ENCODE peak calls at places on chromosomes 6 and 20, in four cellular contexts. Q, I, M and H are unnamed samples. For H3K36me3, the result is how much of the 10 kb centered on the place peaks cover.

GRCh38 chr20:44618318-44618731 is 33.2 kb downstream of the ADA start:
- DNase-seq in Q (no peak), I (peak), M (no peak), H (no peak)

GRCh38 chr6:157317129-157317814 is 6.0 kb downstream of the TMEM242 start:
- DNase-seq in Q (peak), I (peak), M (no peak), H (no peak)

GRCh38 chr6:128158496-128158895 is 257.6 kb upstream of the THEMIS start:
- DNase-seq in Q (no peak), I (no peak), M (no peak), H (no peak)

GRCh38 chr20:50958733-50959542 is at the start of gene MOCS3:
- DNase-seq in Q (peak), I (peak), M (peak), H (peak)

GRCh38 chr6:142551145-142551811 is 249.5 kb downstream of the ADGRG6 start:
- DNase-seq in Q (no peak), I (no peak), M (no peak), H (no peak)

GRCh38 chr6:130008236-130008873 is 10.0 kb upstream of the L3MBTL3 start:
- DNase-seq in Q (no peak), I (no peak), M (no peak), H (no peak)

GRCh38 chr20:48818481-48818987 is 9.3 kb downstream of the PREX1 start:
- DNase-seq in Q (no peak), I (no peak), M (no peak), H (peak)

GRCh38 chr6:71681234-71681867 is 205.0 kb upstream of the RIMS1 start:
- DNase-seq in Q (no peak), I (no peak), M (no peak), H (no peak)

GRCh38 chr6:138157986-138158638 is 3.6 kb upstream of the ARFGEF3 start:
- DNase-seq in Q (peak), I (no peak), M (no peak), H (no peak)

GRCh38 chr6:139114741-139115140 is 20.1 kb upstream of the HECA start:
- DNase-seq in Q (no peak), I (no peak), M (no peak), H (no peak)

GRCh38 chr6:2523061-2523460 is 227.7 kb downstream of the MYLK4 start:
- DNase-seq in Q (no peak), I (no peak), M (no peak), H (no peak)

GRCh38 chr20:24829649-24830370 is 119.3 kb upstream of the CST7 start:
- DNase-seq in Q (no peak), I (no peak), M (no peak), H (no peak)

GRCh38 chr6:20632696-20633095 is 98.4 kb downstream of the CDKAL1 start:
- DNase-seq in Q (no peak), I (no peak), M (no peak), H (no peak)

GRCh38 chr6:17013701-17014100 is 88.1 kb upstream of the STMND1 start:
- DNase-seq in Q (no peak), I (no peak), M (no peak), H (no peak)

GRCh38 chr6:142680308-142680707 is 264.7 kb downstream of the HIVEP2 start:
- DNase-seq in Q (no peak), I (no peak), M (no peak), H (peak)

GRCh38 chr20:60057866-60058807 is 99.9 kb downstream of the CDH26 start:
- DNase-seq in Q (peak), I (peak), M (no peak), H (peak)

GRCh38 chr20:49100934-49101333 is 54.8 kb downstream of the CSE1L start:
- DNase-seq in Q (no peak), I (no peak), M (no peak), H (no peak)

GRCh38 chr20:43543138-43543537 is 15.7 kb upstream of the SGK2 start:
- DNase-seq in Q (no peak), I (no peak), M (no peak), H (no peak)

GRCh38 chr20:36875702-36876472 is at the start of gene TLDC2:
- DNase-seq in Q (no peak), I (no peak), M (peak), H (no peak)

GRCh38 chr20:36873498-36874189 is 2.3 kb upstream of the TLDC2 start:
- DNase-seq in Q (no peak), I (no peak), M (peak), H (no peak)

GRCh38 chr20:36876473-36876833 is 515 bp downstream of the TLDC2 start:
- DNase-seq in Q (no peak), I (no peak), M (no peak), H (no peak)

GRCh38 chr20:36871640-36872570 is 4.0 kb upstream of the TLDC2 start:
- DNase-seq in Q (no peak), I (peak), M (peak), H (no peak)

DNA sequence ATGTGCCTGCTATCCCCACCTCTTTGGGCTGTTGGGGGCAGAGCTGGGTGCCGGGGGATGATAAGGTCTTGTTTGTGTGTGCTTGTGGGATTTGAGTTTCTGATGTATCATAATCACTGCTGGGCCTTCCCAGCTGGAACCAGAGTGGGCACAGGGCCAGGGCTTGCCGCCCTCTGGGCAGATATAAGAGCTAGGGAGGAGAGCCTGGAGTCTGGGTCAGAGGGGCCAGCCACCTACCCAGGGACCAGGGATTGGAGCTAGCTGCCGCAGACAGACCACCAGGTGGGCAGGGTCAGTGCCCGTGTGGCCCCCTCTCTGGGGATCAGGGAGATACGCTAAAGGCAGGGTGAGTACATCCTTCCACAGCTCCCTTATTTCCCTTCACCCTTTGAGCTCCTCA is 3.1 kb upstream of the TLDC2 start:
- DNase-seq in Q (no peak), I (peak), M (peak), H (no peak)
- H3K36me3 ChIP-seq in Q (under half), I (under half), M (under half), H (under half)

GRCh38 chr20:31568041-31568731 is 36.9 kb upstream of the ID1 start:
- DNase-seq in Q (no peak), I (no peak), M (peak), H (no peak)
- H3K36me3 ChIP-seq in Q (under half), I (half or more), M (under half), H (under half)

GRCh38 chr6:79001415-79001814 is 76.6 kb downstream of the PHIP start:
- DNase-seq in Q (no peak), I (no peak), M (no peak), H (no peak)
- H3K36me3 ChIP-seq in Q (under half), I (half or more), M (under half), H (under half)

GRCh38 chr20:2465100-2465499 is 5.5 kb downstream of the SNRPB start:
- DNase-seq in Q (no peak), I (no peak), M (no peak), H (no peak)
- H3K36me3 ChIP-seq in Q (under half), I (half or more), M (under half), H (under half)

DNA sequence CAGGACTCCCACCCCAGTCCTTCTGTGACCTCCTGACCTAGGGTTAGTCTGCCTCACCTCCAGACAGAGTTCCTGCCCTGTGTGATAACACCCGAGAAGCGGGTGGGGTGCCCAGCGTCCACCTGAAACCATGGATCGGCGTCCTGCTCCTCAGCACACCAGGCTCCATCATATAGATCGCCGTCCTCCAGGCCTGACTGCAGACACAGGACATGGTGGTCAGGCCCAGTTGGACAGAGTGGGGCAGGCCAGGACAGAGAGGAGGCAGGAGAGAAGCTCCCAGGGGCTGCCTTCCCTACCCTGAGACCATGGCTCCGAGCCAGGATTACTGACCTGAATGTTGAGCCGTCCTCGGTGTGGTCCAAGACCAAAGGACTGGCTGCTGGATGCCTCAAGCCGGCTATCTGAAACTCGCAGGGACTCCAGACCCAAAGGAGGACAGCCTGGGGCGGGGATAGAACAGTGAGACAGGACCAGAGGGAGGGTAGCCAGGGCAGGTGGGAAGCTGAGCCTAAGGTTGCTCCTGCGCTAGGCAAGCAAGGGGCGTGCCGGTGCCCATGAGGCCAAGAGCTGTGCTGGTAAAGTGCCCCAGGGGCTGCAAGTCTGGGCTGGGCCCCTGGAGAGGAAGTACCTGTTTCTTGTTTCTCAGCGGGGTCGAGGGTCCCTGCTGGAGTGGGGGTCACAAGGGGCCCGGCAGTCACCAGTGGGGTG is 2.2 kb downstream of the CPXM1 start:
- DNase-seq in Q (no peak), I (no peak), M (peak), H (no peak)
- H3K36me3 ChIP-seq in Q (under half), I (under half), M (under half), H (under half)

GRCh38 chr6:31780507-31781243 is 3.5 kb upstream of the VWA7 start:
- DNase-seq in Q (no peak), I (no peak), M (peak), H (no peak)

GRCh38 chr6:31779908-31780307 is 2.8 kb upstream of the VWA7 start:
- DNase-seq in Q (no peak), I (no peak), M (peak), H (no peak)

GRCh38 chr6:31778193-31778592 is 1.1 kb upstream of the VWA7 start:
- DNase-seq in Q (no peak), I (no peak), M (peak), H (no peak)

GRCh38 chr6:31777667-31778050 is 531 bp upstream of the VWA7 start:
- DNase-seq in Q (no peak), I (no peak), M (peak), H (no peak)

GRCh38 chr6:31778999-31779885 is 2.1 kb upstream of the VWA7 start:
- DNase-seq in Q (no peak), I (no peak), M (peak), H (no peak)
- H3K36me3 ChIP-seq in Q (under half), I (half or more), M (under half), H (half or more)

DNA sequence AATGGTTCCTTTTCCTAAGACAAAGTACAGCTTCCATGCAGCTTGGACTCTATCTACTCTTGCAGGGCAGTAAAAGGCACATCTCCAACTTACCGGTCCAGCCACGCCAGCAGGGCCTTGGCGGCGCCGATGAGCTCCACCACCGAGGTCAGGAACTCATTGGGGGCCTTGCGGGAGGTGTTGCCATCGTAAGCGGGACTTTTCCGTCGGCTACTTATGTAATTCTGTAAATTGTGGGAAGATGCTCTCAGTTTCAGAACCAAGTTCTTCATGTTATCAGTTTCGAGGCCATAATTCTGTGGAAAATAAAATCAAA is 68.5 kb downstream of the CNKSR3 start:
- DNase-seq in Q (no peak), I (no peak), M (no peak), H (no peak)
- H3K36me3 ChIP-seq in Q (under half), I (under half), M (under half), H (under half)

GRCh38 chr6:44253307-44254101 is 3.8 kb downstream of the SLC35B2 start:
- DNase-seq in Q (peak), I (peak), M (peak), H (peak)

GRCh38 chr6:44255848-44256247 is 1.5 kb downstream of the SLC35B2 start:
- DNase-seq in Q (no peak), I (peak), M (no peak), H (no peak)

GRCh38 chr6:44254957-44255808 is 2.1 kb downstream of the SLC35B2 start:
- DNase-seq in Q (no peak), I (peak), M (peak), H (no peak)

GRCh38 chr6:44256291-44257006 is 879 bp downstream of the SLC35B2 start:
- DNase-seq in Q (peak), I (peak), M (peak), H (peak)

GRCh38 chr6:44254201-44254956 is 2.9 kb downstream of the SLC35B2 start:
- DNase-seq in Q (no peak), I (peak), M (peak), H (no peak)
- H3K36me3 ChIP-seq in Q (half or more), I (half or more), M (under half), H (half or more)